ENCODE peak calls at places on chromosomes 7 and 10, in eight cellular contexts. Z, E, P, X, Y, O, W and T are unnamed samples.

GRCh38 chr10:7659560-7659959 is 7.2 kb downstream of the ITIH5 start:
- DNase-seq in X (no peak), W (no peak), O (no peak), E (no peak), Z (no peak), P (no peak), Y (no peak), T (no peak)

GRCh38 chr10:78630944-78631838 is 437.6 kb upstream of the ZMIZ1 start:
- DNase-seq in X (no peak), W (no peak), P (no peak), Y (no peak), O (no peak), Z (no peak), E (no peak), T (no peak)

GRCh38 chr7:129845972-129846327 is 106.8 kb downstream of the UBE2H start:
- DNase-seq in X (no peak), E (no peak), O (no peak), P (no peak), W (no peak), Y (no peak), Z (peak), T (no peak)

GRCh38 chr10:63901916-63902315 is 380.7 kb downstream of the REEP3 start:
- DNase-seq in X (no peak), Y (no peak), E (no peak), Z (no peak), W (no peak), O (no peak), P (no peak), T (no peak)

GRCh38 chr7:82559203-82559805 is 115.7 kb upstream of the CACNA2D1 start:
- DNase-seq in O (peak), Z (peak), W (no peak), Y (peak), X (no peak), E (no peak), P (peak), T (no peak)

GRCh38 chr7:159154243-159154642 is 9.6 kb upstream of the VIPR2 start:
- DNase-seq in O (no peak), E (peak), X (no peak), Y (peak), P (no peak), W (no peak), Z (no peak), T (no peak)

GRCh38 chr7:100429637-100430449 is at the start of gene MEPCE:
- DNase-seq in P (peak), X (peak), Y (peak), O (peak), W (peak), E (peak), Z (peak), T (peak)

GRCh38 chr7:101189109-101189508 is 9.0 kb upstream of the NAT16 start:
- DNase-seq in Z (no peak), O (no peak), X (no peak), W (no peak), Y (no peak), E (no peak), P (no peak), T (no peak)

GRCh38 chr7:17302575-17303142 is 4.2 kb downstream of the AHR start:
- DNase-seq in Z (peak), W (no peak), E (no peak), P (peak), X (no peak), Y (no peak), O (no peak), T (no peak)

GRCh38 chr7:27156901-27157716 is 634 bp upstream of the HOXA7 start:
- DNase-seq in W (no peak), E (peak), X (no peak), P (no peak), Z (peak), Y (no peak), O (peak), T (no peak)

GRCh38 chr10:101778781-101779543 is 3.0 kb upstream of the FGF8 start:
- DNase-seq in Y (peak), X (no peak), E (peak), Z (peak), P (peak), W (no peak), O (peak), T (no peak)

GRCh38 chr10:102402512-102402896 is 7.0 kb downstream of the NFKB2 start:
- DNase-seq in O (no peak), X (no peak), Z (no peak), W (no peak), P (no peak), E (no peak), Y (no peak), T (no peak)

GRCh38 chr7:151114151-151115090 is 28.1 kb downstream of the AGAP3 start:
- DNase-seq in E (no peak), Y (peak), X (no peak), Z (no peak), O (peak), W (no peak), P (peak), T (peak)

GRCh38 chr7:108324053-108325038 is 131.9 kb downstream of the NRCAM start:
- DNase-seq in X (no peak), Y (no peak), Z (no peak), W (no peak), P (peak), E (no peak), O (no peak), T (no peak)

GRCh38 chr10:72697711-72698110 is 5.8 kb downstream of the MCU start:
- DNase-seq in Z (no peak), W (no peak), P (no peak), X (peak), O (no peak), Y (no peak), E (no peak), T (no peak)

GRCh38 chr7:38584443-38585210 is 46.5 kb downstream of the AMPH start:
- DNase-seq in O (no peak), P (no peak), W (no peak), E (no peak), Z (no peak), Y (no peak), X (no peak), T (no peak)

GRCh38 chr10:75959209-75959608 is 527.8 kb downstream of the LRMDA start:
- DNase-seq in Y (no peak), O (no peak), P (no peak), E (no peak), W (peak), Z (no peak), X (no peak), T (no peak)

GRCh38 chr10:115861864-115862263 is 411.1 kb downstream of the GFRA1 start:
- DNase-seq in P (no peak), W (no peak), Y (no peak), O (no peak), E (no peak), X (no peak), Z (no peak), T (no peak)

GRCh38 chr7:40455485-40455884 is 320.7 kb downstream of the SUGCT start:
- DNase-seq in W (peak), O (no peak), Y (no peak), P (no peak), E (no peak), X (peak), Z (no peak), T (no peak)

GRCh38 chr7:96089511-96089910 is 232.4 kb downstream of the SLC25A13 start:
- DNase-seq in Y (no peak), O (no peak), Z (no peak), W (no peak), P (no peak), E (no peak), X (no peak), T (no peak)

GRCh38 chr7:151896486-151896885 is 19.6 kb upstream of the PRKAG2 start:
- DNase-seq in Z (no peak), O (no peak), E (peak), X (no peak), W (no peak), Y (no peak), P (no peak), T (no peak)

GRCh38 chr10:98307916-98308315 is 39.9 kb upstream of the LOXL4 start:
- DNase-seq in Z (no peak), Y (no peak), W (no peak), E (no peak), X (no peak), O (no peak), P (no peak), T (no peak)

GRCh38 chr10:79184141-79184625 is 115.4 kb downstream of the ZMIZ1 start:
- DNase-seq in Z (peak), X (no peak), P (no peak), E (no peak), Y (peak), W (peak), O (no peak), T (no peak)

GRCh38 chr10:116521424-116522305 is 24.1 kb upstream of the PNLIP start:
- DNase-seq in X (no peak), P (peak), O (peak), Y (peak), Z (peak), E (no peak), W (peak), T (no peak)

GRCh38 chr10:80414126-80414898 is 6.0 kb downstream of the PRXL2A start:
- DNase-seq in P (no peak), Z (peak), W (peak), X (no peak), Y (peak), E (no peak), O (peak), T (no peak)

GRCh38 chr10:104146871-104147270 is 24.9 kb downstream of the SFR1 start:
- DNase-seq in P (peak), O (no peak), E (no peak), X (no peak), W (no peak), Z (no peak), Y (no peak), T (no peak)

GRCh38 chr10:110171032-110171431 is 36.4 kb upstream of the MXI1 start:
- DNase-seq in P (peak), Z (no peak), Y (no peak), O (no peak), W (no peak), X (no peak), E (peak), T (no peak)

GRCh38 chr7:26900283-26900682 is 35.9 kb upstream of the SKAP2 start:
- DNase-seq in P (no peak), E (no peak), X (no peak), Y (no peak), W (no peak), Z (peak), O (no peak), T (no peak)

GRCh38 chr7:143462045-143462444 is 15.6 kb upstream of the TAS2R41 start:
- DNase-seq in P (no peak), Y (no peak), O (no peak), E (no peak), Z (no peak), X (no peak), W (no peak), T (no peak)

GRCh38 chr10:52092390-52092789 is 221.7 kb upstream of the DKK1 start:
- DNase-seq in O (no peak), P (no peak), Z (no peak), W (no peak), E (no peak), X (no peak), Y (no peak), T (no peak)

GRCh38 chr7:100247152-100247757 is 27.5 kb downstream of the PVRIG start:
- DNase-seq in Z (peak), O (no peak), X (no peak), E (no peak), P (peak), Y (peak), W (peak), T (peak)

GRCh38 chr10:103746598-103746997 is 108.8 kb downstream of the SH3PXD2A start:
- DNase-seq in P (no peak), Z (no peak), O (no peak), W (no peak), X (no peak), E (no peak), Y (no peak), T (no peak)

GRCh38 chr10:122636953-122637352 is 62.7 kb downstream of the C10orf120 start:
- DNase-seq in Y (peak), O (no peak), Z (no peak), X (no peak), W (no peak), E (peak), P (no peak), T (no peak)

GRCh38 chr7:82700739-82701138 is 257.2 kb upstream of the CACNA2D1 start:
- DNase-seq in W (no peak), Z (no peak), X (no peak), P (peak), Y (peak), O (peak), E (no peak), T (no peak)

GRCh38 chr7:148142660-148143248 is 447.8 kb upstream of the C7orf33 start:
- DNase-seq in Y (peak), E (no peak), X (peak), P (peak), Z (no peak), O (peak), W (peak), T (peak)

GRCh38 chr7:23594879-23595604 is 2.1 kb upstream of the CCDC126 start:
- DNase-seq in W (peak), Y (no peak), O (no peak), E (no peak), P (no peak), Z (no peak), X (peak), T (no peak)

GRCh38 chr7:101402835-101403234 is 40.2 kb downstream of the COL26A1 start:
- DNase-seq in Z (no peak), E (no peak), X (no peak), O (no peak), P (no peak), Y (no peak), W (no peak), T (no peak)

GRCh38 chr10:79269443-79269842 is 77.8 kb upstream of the PPIF start:
- DNase-seq in Y (peak), Z (no peak), P (no peak), E (no peak), X (no peak), W (no peak), O (no peak), T (no peak)

DNA sequence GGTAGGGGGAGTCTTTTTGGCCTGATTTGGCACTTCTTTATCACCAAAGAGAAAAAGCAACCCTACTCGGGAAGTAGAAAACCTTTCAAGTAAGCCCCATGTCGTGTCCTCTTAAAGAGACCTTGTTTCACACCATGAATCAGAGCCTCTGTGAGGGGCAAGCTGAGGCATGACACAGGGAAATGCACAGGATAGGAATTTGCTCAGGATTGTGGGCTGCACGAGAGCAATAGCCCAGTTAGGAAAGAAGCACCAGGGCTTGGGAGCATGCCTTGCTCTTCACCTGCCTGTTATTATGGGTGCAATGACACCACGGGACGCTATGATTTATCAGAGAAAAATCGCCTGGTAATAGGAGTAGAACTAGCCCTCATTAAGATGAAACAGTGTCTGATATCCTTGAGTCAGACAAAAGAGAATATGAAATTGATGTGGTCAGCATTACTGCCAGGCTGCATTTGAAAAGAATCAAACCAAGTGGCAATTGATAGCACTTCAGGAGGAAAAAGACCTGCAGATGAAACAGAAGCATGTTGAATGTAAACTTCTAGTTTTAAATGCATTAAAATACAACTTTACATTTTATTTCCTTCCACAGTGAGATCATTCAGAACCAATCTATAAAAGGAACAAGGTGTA is 562.9 kb upstream of the NRP1 start:
- DNase-seq in O (no peak), Y (no peak), P (no peak), W (no peak), E (no peak), X (no peak), Z (no peak), T (peak)
- TF ChIP-seq POLR2AphosphoS5 in O (no peak), Y (no peak), P (no peak), W (no peak), E (no peak), X (no peak), Z (no peak), T (peak)

DNA sequence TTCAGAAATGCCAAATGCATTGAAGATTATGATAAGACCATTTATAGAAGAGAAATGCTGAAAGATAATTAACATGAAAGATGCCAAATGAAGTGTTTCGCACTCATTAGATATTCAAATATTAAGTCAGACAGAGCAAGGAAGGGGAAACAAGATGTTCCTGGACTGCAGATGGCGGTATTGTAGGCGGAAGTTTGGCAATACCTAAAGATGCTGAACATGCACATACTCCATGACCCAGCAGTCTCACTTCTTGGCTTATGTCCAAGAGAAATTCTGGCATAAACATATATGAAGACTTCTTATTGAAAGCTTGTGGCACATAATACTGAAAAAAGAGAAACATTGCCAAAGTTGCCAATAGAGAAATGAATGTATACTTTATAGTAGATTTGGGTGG is 325.4 kb upstream of the SEMA3C start:
- DNase-seq in Z (peak), Y (no peak), O (no peak), E (no peak), X (peak), P (no peak), W (no peak), T (no peak)
- TF ChIP-seq CTCF in Z (no peak), Y (peak), O (no peak), E (no peak), X (no peak), P (no peak), W (no peak), T (no peak)

GRCh38 chr7:2814682-2815522 is 29.2 kb downstream of the GNA12 start:
- DNase-seq in X (no peak), Y (no peak), W (no peak), O (no peak), Z (no peak), E (no peak), P (peak), T (no peak)
- H3K4me3 ChIP-seq in X (no peak), Y (no peak), W (no peak), O (no peak), Z (no peak), E (no peak), P (no peak), T (no peak)

GRCh38 chr10:3932597-3933380 is 147.8 kb upstream of the KLF6 start:
- DNase-seq in O (no peak), Z (no peak), W (no peak), X (no peak), P (no peak), E (no peak), Y (no peak), T (no peak)

GRCh38 chr10:3935141-3935540 is 150.1 kb upstream of the KLF6 start:
- DNase-seq in P (no peak), O (no peak), W (no peak), X (no peak), Z (peak), Y (no peak), E (no peak), T (peak)

GRCh38 chr10:3933733-3934132 is 148.7 kb upstream of the KLF6 start:
- DNase-seq in W (no peak), P (no peak), Y (no peak), E (no peak), X (no peak), O (no peak), Z (no peak), T (no peak)

GRCh38 chr10:3936422-3937040 is 151.5 kb upstream of the KLF6 start:
- DNase-seq in Z (no peak), X (no peak), E (no peak), Y (no peak), P (no peak), O (peak), W (no peak), T (no peak)

DNA sequence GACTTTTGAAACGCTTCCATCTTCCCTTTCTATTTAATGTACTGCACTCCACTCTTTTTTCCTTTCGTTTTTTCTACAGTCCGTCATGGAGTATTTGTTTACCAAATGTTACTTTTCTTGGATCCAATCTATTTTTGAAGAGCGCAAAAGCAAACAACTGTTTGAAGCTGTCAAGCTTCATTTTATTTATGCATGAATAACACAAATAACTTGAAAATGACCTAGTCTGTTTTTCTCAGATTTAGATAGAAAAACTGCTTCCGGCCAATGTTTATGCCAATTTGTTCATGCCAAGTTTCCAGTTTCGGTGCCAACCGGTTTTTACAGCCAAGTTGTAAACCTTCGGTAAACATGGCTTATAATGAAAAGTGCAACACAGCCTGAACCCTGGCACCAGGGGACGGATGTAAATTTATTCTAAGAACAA is 150.9 kb upstream of the KLF6 start:
- DNase-seq in X (no peak), W (no peak), E (no peak), O (peak), Z (peak), Y (no peak), P (no peak), T (peak)
- TF ChIP-seq POLR2AphosphoS5 in X (no peak), W (no peak), E (no peak), O (no peak), Z (peak), Y (no peak), P (no peak), T (peak)

DNA sequence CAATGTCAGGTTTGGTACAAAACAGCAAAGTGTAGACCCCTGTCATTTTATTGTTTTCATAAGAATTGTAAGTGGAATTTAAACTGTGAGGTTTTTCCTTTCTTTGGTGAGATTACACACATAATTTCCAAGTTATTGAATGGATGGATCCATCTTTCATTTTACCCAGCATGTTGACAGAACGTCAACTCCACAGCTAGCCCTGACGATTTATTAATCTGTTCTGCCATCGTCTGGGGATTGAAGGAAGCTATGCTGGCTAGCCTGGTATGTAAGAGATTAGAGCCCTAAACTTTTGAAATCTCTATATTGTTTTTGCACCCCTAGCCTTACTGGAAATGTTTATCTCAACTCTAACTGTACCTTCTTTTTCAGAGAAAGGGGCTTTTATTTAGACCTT is 8.6 kb downstream of the WNT16 start:
- DNase-seq in W (no peak), E (no peak), X (no peak), Y (peak), O (no peak), Z (no peak), P (no peak), T (no peak)
- TF ChIP-seq CTCF in W (peak), E (peak), X (no peak), Y (peak), O (no peak), Z (no peak), P (no peak), T (no peak)

DNA sequence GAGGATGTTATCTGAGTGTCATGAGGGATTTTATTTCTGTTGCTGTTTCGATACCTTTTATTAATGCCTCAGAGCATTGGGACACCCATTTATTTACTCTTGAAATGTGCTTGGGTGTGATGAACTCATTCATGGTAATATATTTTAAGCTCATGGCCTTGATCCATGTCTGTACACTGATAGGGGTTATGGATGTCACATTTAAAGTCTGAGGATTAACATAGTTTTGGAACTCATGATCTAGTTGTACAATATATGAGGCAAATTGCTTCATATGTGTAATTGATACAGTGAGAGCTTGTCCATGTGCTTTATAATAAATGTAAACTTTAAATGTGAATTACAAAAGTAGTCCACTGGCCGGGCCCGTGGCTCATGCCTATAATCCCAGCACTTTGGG is 23.0 kb upstream of the ZRANB1 start:
- DNase-seq in P (no peak), E (no peak), W (no peak), O (no peak), X (no peak), Y (no peak), Z (no peak), T (no peak)
- H3K4me3 ChIP-seq in P (peak), E (no peak), W (peak), O (no peak), X (no peak), Y (peak), Z (peak), T (no peak)

GRCh38 chr10:397321-398068 is 262.2 kb downstream of the ZMYND11 start:
- DNase-seq in Y (no peak), X (no peak), O (no peak), W (no peak), Z (no peak), E (no peak), P (peak), T (no peak)
- TF ChIP-seq POLR2AphosphoS5 in Y (no peak), X (no peak), O (no peak), W (no peak), Z (no peak), E (no peak), P (no peak), T (no peak)